ENCODE peak calls at places on chromosomes 5 and 9, in seven cellular contexts. One of them, this sample, is unnamed.
A peak's percentile ranks its signal among the peaks of the same experiment; 100 is the strongest.

GRCh38 chr9:109560470-109561132 is 62.5 kb upstream of the PTPN3 start:
- DNase-seq in fibroblast of lung: no peak
- DNase-seq in colonic mucosa: no peak
- DNase-seq in heart left ventricle: peak; percentile 37
- DNase-seq in IMR-90: no peak
- DNase-seq in right lobe of liver: no peak
- DNase-seq in Panc1: no peak
- DNase-seq in this sample: no peak

GRCh38 chr5:77101298-77101697 is 14.2 kb upstream of the ZBED3 start:
- DNase-seq in fibroblast of lung: peak; percentile 44
- DNase-seq in colonic mucosa: no peak
- DNase-seq in heart left ventricle: no peak
- DNase-seq in IMR-90: peak; percentile 71
- DNase-seq in right lobe of liver: no peak
- DNase-seq in Panc1: no peak
- DNase-seq in this sample: no peak

GRCh38 chr9:99050924-99051323 is 54.0 kb upstream of the TGFBR1 start:
- DNase-seq in fibroblast of lung: no peak
- DNase-seq in colonic mucosa: no peak
- DNase-seq in heart left ventricle: no peak
- DNase-seq in IMR-90: no peak
- DNase-seq in right lobe of liver: no peak
- DNase-seq in Panc1: no peak
- DNase-seq in this sample: no peak

GRCh38 chr5:135244620-135245021 is 154.4 kb downstream of the MACROH2A1 start:
- DNase-seq in fibroblast of lung: no peak
- DNase-seq in colonic mucosa: peak; percentile 14
- DNase-seq in heart left ventricle: no peak
- DNase-seq in IMR-90: no peak
- DNase-seq in right lobe of liver: no peak
- DNase-seq in Panc1: no peak
- DNase-seq in this sample: no peak

GRCh38 chr5:129406440-129406839 is 53.7 kb upstream of the ADAMTS19 start:
- DNase-seq in fibroblast of lung: peak; percentile 11
- DNase-seq in colonic mucosa: no peak
- DNase-seq in heart left ventricle: no peak
- DNase-seq in IMR-90: peak; percentile 2
- DNase-seq in right lobe of liver: no peak
- DNase-seq in Panc1: no peak
- DNase-seq in this sample: no peak

GRCh38 chr9:125659954-125660353 is 47.1 kb downstream of the MAPKAP1 start:
- DNase-seq in fibroblast of lung: peak; percentile 49
- DNase-seq in colonic mucosa: no peak
- DNase-seq in heart left ventricle: no peak
- DNase-seq in IMR-90: peak; percentile 90
- DNase-seq in right lobe of liver: no peak
- DNase-seq in Panc1: no peak
- DNase-seq in this sample: no peak

GRCh38 chr9:7006417-7006816 is 248.6 kb downstream of the KDM4C start:
- DNase-seq in fibroblast of lung: no peak
- DNase-seq in colonic mucosa: no peak
- DNase-seq in heart left ventricle: no peak
- DNase-seq in IMR-90: no peak
- DNase-seq in right lobe of liver: no peak
- DNase-seq in Panc1: no peak
- DNase-seq in this sample: no peak

GRCh38 chr9:128552744-128553221 is 396 bp downstream of the SPTAN1 start:
- DNase-seq in fibroblast of lung: no peak
- DNase-seq in colonic mucosa: peak; percentile 69
- DNase-seq in heart left ventricle: peak; percentile 56
- DNase-seq in IMR-90: no peak
- DNase-seq in right lobe of liver: peak; percentile 69
- DNase-seq in Panc1: no peak
- DNase-seq in this sample: peak; percentile 28

GRCh38 chr5:144206136-144206535 is 35.5 kb downstream of the KCTD16 start:
- DNase-seq in fibroblast of lung: no peak
- DNase-seq in colonic mucosa: no peak
- DNase-seq in heart left ventricle: no peak
- DNase-seq in IMR-90: peak; percentile 51
- DNase-seq in right lobe of liver: no peak
- DNase-seq in Panc1: no peak
- DNase-seq in this sample: no peak

GRCh38 chr5:3103241-3103855 is 351.9 kb upstream of the IRX2 start:
- DNase-seq in fibroblast of lung: no peak
- DNase-seq in colonic mucosa: no peak
- DNase-seq in heart left ventricle: no peak
- DNase-seq in IMR-90: no peak
- DNase-seq in right lobe of liver: no peak
- DNase-seq in Panc1: no peak
- DNase-seq in this sample: no peak

GRCh38 chr5:32680183-32680582 is 30.9 kb upstream of the NPR3 start:
- DNase-seq in fibroblast of lung: no peak
- DNase-seq in colonic mucosa: no peak
- DNase-seq in heart left ventricle: no peak
- DNase-seq in IMR-90: no peak
- DNase-seq in right lobe of liver: no peak
- DNase-seq in Panc1: no peak
- DNase-seq in this sample: no peak

GRCh38 chr5:79225026-79225425 is 10.9 kb upstream of the JMY start:
- DNase-seq in fibroblast of lung: peak; percentile 15
- DNase-seq in colonic mucosa: no peak
- DNase-seq in heart left ventricle: no peak
- DNase-seq in IMR-90: peak; percentile 82
- DNase-seq in right lobe of liver: no peak
- DNase-seq in Panc1: no peak
- DNase-seq in this sample: no peak

GRCh38 chr5:150503977-150504620 is 3.8 kb upstream of the NDST1 start:
- DNase-seq in fibroblast of lung: no peak
- DNase-seq in colonic mucosa: peak; percentile 84
- DNase-seq in heart left ventricle: peak; percentile 84
- DNase-seq in IMR-90: no peak
- DNase-seq in right lobe of liver: peak; percentile 62
- DNase-seq in Panc1: no peak
- DNase-seq in this sample: peak; percentile 21

GRCh38 chr5:124908603-124909451 is 162.4 kb upstream of the ZNF608 start:
- DNase-seq in fibroblast of lung: no peak
- DNase-seq in colonic mucosa: no peak
- DNase-seq in heart left ventricle: no peak
- DNase-seq in IMR-90: peak; percentile 18
- DNase-seq in right lobe of liver: no peak
- DNase-seq in Panc1: no peak
- DNase-seq in this sample: no peak

GRCh38 chr5:1001406-1002270 is 7.0 kb upstream of the NKD2 start:
- DNase-seq in fibroblast of lung: no peak
- DNase-seq in colonic mucosa: peak; percentile 16
- DNase-seq in heart left ventricle: no peak
- DNase-seq in IMR-90: no peak
- DNase-seq in right lobe of liver: no peak
- DNase-seq in Panc1: no peak
- DNase-seq in this sample: peak; percentile 4

GRCh38 chr5:150346592-150346991 is 10.9 kb upstream of the TCOF1 start:
- DNase-seq in fibroblast of lung: no peak
- DNase-seq in colonic mucosa: no peak
- DNase-seq in heart left ventricle: no peak
- DNase-seq in IMR-90: no peak
- DNase-seq in right lobe of liver: no peak
- DNase-seq in Panc1: no peak
- DNase-seq in this sample: no peak

GRCh38 chr9:77455312-77455927 is 192.7 kb downstream of the GNA14 start:
- DNase-seq in fibroblast of lung: no peak
- DNase-seq in colonic mucosa: peak; percentile 76
- DNase-seq in heart left ventricle: no peak
- DNase-seq in IMR-90: no peak
- DNase-seq in right lobe of liver: peak; percentile 43
- DNase-seq in Panc1: no peak
- DNase-seq in this sample: no peak

GRCh38 chr9:471320-471719 is 256.7 kb downstream of the DOCK8 start:
- DNase-seq in fibroblast of lung: no peak
- DNase-seq in colonic mucosa: no peak
- DNase-seq in heart left ventricle: no peak
- DNase-seq in IMR-90: no peak
- DNase-seq in right lobe of liver: no peak
- DNase-seq in Panc1: no peak
- DNase-seq in this sample: no peak

GRCh38 chr5:114319821-114320220 is 42.0 kb upstream of the KCNN2 start:
- DNase-seq in fibroblast of lung: peak; percentile 40
- DNase-seq in colonic mucosa: no peak
- DNase-seq in heart left ventricle: no peak
- DNase-seq in IMR-90: peak; percentile 82
- DNase-seq in right lobe of liver: no peak
- DNase-seq in Panc1: no peak
- DNase-seq in this sample: no peak

GRCh38 chr9:97873877-97874276 is 20.9 kb downstream of the FOXE1 start:
- DNase-seq in fibroblast of lung: no peak
- DNase-seq in colonic mucosa: no peak
- DNase-seq in heart left ventricle: no peak
- DNase-seq in IMR-90: peak; percentile 10
- DNase-seq in right lobe of liver: no peak
- DNase-seq in Panc1: no peak
- DNase-seq in this sample: no peak

GRCh38 chr9:71719088-71719487 is 49.2 kb downstream of the CEMIP2 start:
- DNase-seq in fibroblast of lung: no peak
- DNase-seq in colonic mucosa: no peak
- DNase-seq in heart left ventricle: no peak
- DNase-seq in IMR-90: no peak
- DNase-seq in right lobe of liver: no peak
- DNase-seq in Panc1: no peak
- DNase-seq in this sample: no peak

GRCh38 chr5:65512170-65512937 is 30.6 kb upstream of the ADAMTS6 start:
- DNase-seq in fibroblast of lung: peak; percentile 29
- DNase-seq in colonic mucosa: no peak
- DNase-seq in heart left ventricle: no peak
- DNase-seq in IMR-90: peak; percentile 80
- DNase-seq in right lobe of liver: no peak
- DNase-seq in Panc1: no peak
- DNase-seq in this sample: no peak

GRCh38 chr9:10000669-10001068 is 612.1 kb downstream of the PTPRD start:
- DNase-seq in fibroblast of lung: no peak
- DNase-seq in colonic mucosa: no peak
- DNase-seq in heart left ventricle: no peak
- DNase-seq in IMR-90: no peak
- DNase-seq in right lobe of liver: no peak
- DNase-seq in Panc1: no peak
- DNase-seq in this sample: no peak

GRCh38 chr5:108749130-108749861 is 1.6 kb downstream of the FER start:
- DNase-seq in fibroblast of lung: no peak
- DNase-seq in colonic mucosa: peak; percentile 29
- DNase-seq in heart left ventricle: no peak
- DNase-seq in IMR-90: no peak
- DNase-seq in right lobe of liver: no peak
- DNase-seq in Panc1: no peak
- DNase-seq in this sample: peak; percentile 59

GRCh38 chr5:143228597-143229293 is 174.7 kb downstream of the NR3C1 start:
- DNase-seq in fibroblast of lung: no peak
- DNase-seq in colonic mucosa: no peak
- DNase-seq in heart left ventricle: no peak
- DNase-seq in IMR-90: no peak
- DNase-seq in right lobe of liver: no peak
- DNase-seq in Panc1: no peak
- DNase-seq in this sample: no peak

GRCh38 chr5:122173484-122174191 is 44.3 kb downstream of the ZNF474 start:
- DNase-seq in fibroblast of lung: no peak
- DNase-seq in colonic mucosa: no peak
- DNase-seq in heart left ventricle: no peak
- DNase-seq in IMR-90: no peak
- DNase-seq in right lobe of liver: no peak
- DNase-seq in Panc1: no peak
- DNase-seq in this sample: no peak

GRCh38 chr5:166581827-166582226 is 1709.6 kb upstream of the WWC1 start:
- DNase-seq in fibroblast of lung: no peak
- DNase-seq in colonic mucosa: no peak
- DNase-seq in heart left ventricle: no peak
- DNase-seq in IMR-90: no peak
- DNase-seq in right lobe of liver: no peak
- DNase-seq in Panc1: no peak
- DNase-seq in this sample: no peak

GRCh38 chr9:113257863-113258262 is 17.5 kb downstream of the CDC26 start:
- DNase-seq in fibroblast of lung: no peak
- DNase-seq in colonic mucosa: no peak
- DNase-seq in heart left ventricle: no peak
- DNase-seq in IMR-90: no peak
- DNase-seq in right lobe of liver: no peak
- DNase-seq in Panc1: no peak
- DNase-seq in this sample: no peak

DNA sequence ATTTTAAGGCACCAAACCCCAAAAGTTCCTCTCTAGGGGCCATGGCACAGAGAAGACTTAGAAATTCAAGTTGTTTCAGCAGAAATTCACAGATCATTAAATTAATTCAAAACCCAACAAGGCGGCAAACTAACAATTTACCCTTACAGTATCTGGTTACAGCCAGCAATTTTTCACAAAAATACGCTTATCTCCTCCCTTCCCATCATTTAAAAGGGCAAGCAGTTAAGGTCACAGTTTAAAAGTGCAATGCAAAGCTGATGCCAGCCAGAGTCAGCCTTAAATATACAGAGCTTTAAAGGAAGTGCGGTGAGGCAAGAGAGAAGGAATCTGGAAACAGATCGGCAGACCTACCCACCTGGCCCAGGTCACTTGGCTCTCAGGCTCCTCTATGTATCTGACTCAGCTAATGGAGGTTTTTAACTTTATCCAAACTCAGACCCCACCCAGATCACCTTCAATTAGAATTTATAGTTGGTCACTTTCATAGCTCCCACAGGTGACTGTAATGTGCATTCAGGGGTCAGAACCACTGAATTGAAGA is 31.0 kb downstream of the EPB41L4A start:
- DNase-seq in fibroblast of lung: no peak
- DNase-seq in colonic mucosa: no peak
- DNase-seq in heart left ventricle: no peak
- DNase-seq in IMR-90: no peak
- DNase-seq in right lobe of liver: no peak
- DNase-seq in Panc1: no peak
- DNase-seq in this sample: no peak
- H3K4me1 ChIP-seq in fibroblast of lung: no peaks in the 10 kb centered on the region
- H3K4me1 ChIP-seq in colonic mucosa: no peaks in the 10 kb centered on the region
- H3K4me1 ChIP-seq in heart left ventricle: peaks cover 17% of the 10 kb centered on the region
- H3K4me1 ChIP-seq in IMR-90: no peaks in the 10 kb centered on the region
- H3K4me1 ChIP-seq in right lobe of liver: no peaks in the 10 kb centered on the region
- H3K4me1 ChIP-seq in Panc1: no peaks in the 10 kb centered on the region
- H3K4me1 ChIP-seq in this sample: no peaks in the 10 kb centered on the region

GRCh38 chr5:14730881-14731280 is 66.4 kb downstream of the OTULIN start:
- DNase-seq in fibroblast of lung: no peak
- DNase-seq in colonic mucosa: no peak
- DNase-seq in heart left ventricle: no peak
- DNase-seq in IMR-90: no peak
- DNase-seq in right lobe of liver: no peak
- DNase-seq in Panc1: no peak
- DNase-seq in this sample: no peak
- TF ChIP-seq CTCF in fibroblast of lung: no peak
- TF ChIP-seq CTCF in colonic mucosa: no peak
- TF ChIP-seq CTCF in heart left ventricle: no peak
- TF ChIP-seq CTCF in IMR-90: no peak
- TF ChIP-seq CTCF in right lobe of liver: no peak
- TF ChIP-seq CTCF in Panc1: no peak
- TF ChIP-seq CTCF in this sample: no peak

GRCh38 chr9:133140174-133140505 is 19.1 kb upstream of the RALGDS start:
- DNase-seq in fibroblast of lung: no peak
- DNase-seq in colonic mucosa: peak; percentile 60
- DNase-seq in heart left ventricle: no peak
- DNase-seq in IMR-90: no peak
- DNase-seq in right lobe of liver: no peak
- DNase-seq in Panc1: no peak
- DNase-seq in this sample: no peak
- H3K4me1 ChIP-seq in fibroblast of lung: peaks cover 15% of the 10 kb centered on the region
- H3K4me1 ChIP-seq in colonic mucosa: peaks cover 39% of the 10 kb centered on the region
- H3K4me1 ChIP-seq in heart left ventricle: peaks cover 49% of the 10 kb centered on the region
- H3K4me1 ChIP-seq in IMR-90: peaks cover 17% of the 10 kb centered on the region
- H3K4me1 ChIP-seq in right lobe of liver: peaks cover 11% of the 10 kb centered on the region
- H3K4me1 ChIP-seq in Panc1: peaks cover 57% of the 10 kb centered on the region
- H3K4me1 ChIP-seq in this sample: peaks cover 10% of the 10 kb centered on the region

GRCh38 chr9:132236662-132237311 is 74.9 kb downstream of the NTNG2 start:
- DNase-seq in fibroblast of lung: no peak
- DNase-seq in colonic mucosa: no peak
- DNase-seq in heart left ventricle: no peak
- DNase-seq in IMR-90: no peak
- DNase-seq in right lobe of liver: no peak
- DNase-seq in Panc1: no peak
- DNase-seq in this sample: no peak
- TF ChIP-seq CTCF in fibroblast of lung: no peak
- TF ChIP-seq CTCF in colonic mucosa: no peak
- TF ChIP-seq CTCF in heart left ventricle: peak; percentile 21
- TF ChIP-seq CTCF in IMR-90: no peak
- TF ChIP-seq CTCF in right lobe of liver: no peak
- TF ChIP-seq CTCF in Panc1: peak; percentile 64
- TF ChIP-seq CTCF in this sample: no peak

This sample was measured in prostate gland.